ENCODE peak calls at places on chromosomes 12 and 14, in four cellular contexts. O is substantia nigra, D is GM10248, N is T follicular helper cell. E is an unnamed sample.
A peak's percentile ranks its signal among the peaks of the same experiment; 100 is the strongest.

GRCh38 chr12:52041695-52042123 is 9.5 kb upstream of the NR4A1 start:
- DNase-seq in O (peak; percentile 35), D (peak; percentile 65), N (no peak), E (peak; percentile 87)

GRCh38 chr12:109739747-109740693 is 26.4 kb downstream of the FAM222A start:
- DNase-seq in O (no peak), D (no peak), N (no peak), E (peak; percentile 24)

GRCh38 chr14:22303589-22304195 is 285.3 kb downstream of the DAD1 start:
- DNase-seq in O (no peak), D (no peak), N (no peak), E (peak; percentile 46)

GRCh38 chr12:64608901-64609542 is 1.3 kb upstream of the RASSF3 start:
- DNase-seq in O (no peak), D (peak; percentile 77), N (peak; percentile 38), E (peak; percentile 73)

GRCh38 chr14:70714055-70714550 is 72.4 kb downstream of the TTC9 start:
- DNase-seq in O (no peak), D (peak; percentile 38), N (peak; percentile 14), E (peak; percentile 79)

GRCh38 chr12:107645630-107646333 is 39.8 kb upstream of the PWP1 start:
- DNase-seq in O (no peak), D (no peak), N (no peak), E (no peak)

GRCh38 chr12:116959198-116959460 is 48.4 kb downstream of the FBXW8 start:
- DNase-seq in O (no peak), D (no peak), N (no peak), E (no peak)

GRCh38 chr14:69625299-69626131 is 14.1 kb downstream of the SUSD6 start:
- DNase-seq in O (peak; percentile 74), D (peak; percentile 70), N (peak; percentile 56), E (peak; percentile 72)

GRCh38 chr14:31400031-31400638 is 20.2 kb downstream of the HEATR5A start:
- DNase-seq in O (no peak), D (peak; percentile 20), N (no peak), E (no peak)

GRCh38 chr12:65740873-65741600 is 83.2 kb upstream of the HMGA2 start:
- DNase-seq in O (peak; percentile 36), D (peak; percentile 83), N (peak; percentile 25), E (no peak)

GRCh38 chr12:25769076-25769945 is 189.2 kb upstream of the RASSF8 start:
- DNase-seq in O (no peak), D (no peak), N (no peak), E (no peak)

GRCh38 chr12:77133566-77133965 is 68.2 kb upstream of the E2F7 start:
- DNase-seq in O (no peak), D (peak; percentile 5), N (no peak), E (peak; percentile 39)

GRCh38 chr12:116153096-116153495 is 124.4 kb downstream of the MED13L start:
- DNase-seq in O (no peak), D (no peak), N (no peak), E (no peak)

GRCh38 chr14:88488897-88489296 is 65.9 kb downstream of the PTPN21 start:
- DNase-seq in O (no peak), D (no peak), N (no peak), E (no peak)

GRCh38 chr14:95961481-95961880 is 77.7 kb upstream of the C14orf132 start:
- DNase-seq in O (no peak), D (no peak), N (no peak), E (no peak)

GRCh38 chr12:4202918-4203317 is 70.6 kb upstream of the CCND2 start:
- DNase-seq in O (no peak), D (no peak), N (no peak), E (no peak)

GRCh38 chr12:65232490-65233077 is 45.9 kb upstream of the MSRB3 start:
- DNase-seq in O (no peak), D (peak; percentile 14), N (no peak), E (peak; percentile 52)

GRCh38 chr14:22391908-22392307 is 197.1 kb downstream of the DAD1 start:
- DNase-seq in O (peak; percentile 58), D (peak; percentile 63), N (no peak), E (peak; percentile 92)

GRCh38 chr12:52225752-52226151 is 7.3 kb upstream of the KRT7 start:
- DNase-seq in O (no peak), D (no peak), N (no peak), E (no peak)

GRCh38 chr12:101928556-101928955 is 51.2 kb downstream of the DRAM1 start:
- DNase-seq in O (no peak), D (no peak), N (no peak), E (no peak)

GRCh38 chr12:77601069-77601468 is 229.6 kb upstream of the NAV3 start:
- DNase-seq in O (no peak), D (no peak), N (no peak), E (no peak)

GRCh38 chr12:111991946-111992345 is 21.0 kb downstream of the TMEM116 start:
- DNase-seq in O (no peak), D (no peak), N (no peak), E (no peak)

GRCh38 chr14:21846227-21846885 is 172.7 kb upstream of the OR4E1 start:
- DNase-seq in O (no peak), D (peak; percentile 28), N (peak; percentile 52), E (peak; percentile 46)

GRCh38 chr14:68458840-68459469 is 333.9 kb downstream of the ZFP36L1 start:
- DNase-seq in O (no peak), D (no peak), N (no peak), E (no peak)

GRCh38 chr12:40980346-40981005 is 207.6 kb upstream of the PDZRN4 start:
- DNase-seq in O (no peak), D (no peak), N (no peak), E (no peak)

GRCh38 chr14:74444866-74445265 is 18.9 kb upstream of the SYNDIG1L start:
- DNase-seq in O (no peak), D (no peak), N (no peak), E (no peak)

GRCh38 chr12:123139926-123140674 is 10.8 kb downstream of the PITPNM2 start:
- DNase-seq in O (no peak), D (no peak), N (no peak), E (no peak)

GRCh38 chr12:53232641-53233538 is 881 bp upstream of the RARG start:
- DNase-seq in O (no peak), D (peak; percentile 54), N (peak; percentile 26), E (no peak)

GRCh38 chr14:56555921-56556570 is 23.6 kb upstream of the TMEM260 start:
- DNase-seq in O (no peak), D (peak; percentile 12), N (no peak), E (peak; percentile 31)